ENCODE peak calls at places on chromosomes 3 and 15, in nine cellular contexts. L is IMR-90; V is hippocampal formation; D is KBM-7; X is neuronal stem cell; R is stimulated activated CD8-positive, alpha-beta memory T cell treated with anti-CD3 and anti-CD28 coated beads, Interleukin-15, amount 100 ng/mL, for 1 hour; Q is HEK293T; H is GDM1; M is Calu3. U is an unnamed sample.

GRCh38 chr3:119293761-119294401 is at the start of gene ARHGAP31:
- DNase-seq in L (peak), V (no peak), D (peak), X (peak), R (peak), Q (peak), H (peak), M (peak), U (peak)

GRCh38 chr3:128919988-128920387 is 40.6 kb downstream of the ACAD9 start:
- DNase-seq in L (no peak), V (no peak), D (no peak), X (no peak), R (no peak), Q (no peak), H (no peak), M (no peak), U (no peak)

GRCh38 chr3:72310028-72310987 is 525.4 kb upstream of the PROK2 start:
- DNase-seq in L (peak), V (no peak), D (peak), X (no peak), R (no peak), Q (peak), H (peak), M (no peak), U (no peak)

GRCh38 chr3:178088930-178089329 is 447.3 kb upstream of the KCNMB2 start:
- DNase-seq in L (no peak), V (no peak), D (no peak), X (no peak), R (no peak), Q (peak), H (no peak), M (no peak), U (no peak)

GRCh38 chr15:51184637-51185036 is 89.9 kb upstream of the TNFAIP8L3 start:
- DNase-seq in L (no peak), V (no peak), D (no peak), X (no peak), R (no peak), Q (no peak), H (no peak), M (no peak), U (no peak)

GRCh38 chr3:148202386-148202785 is 495.3 kb upstream of the AGTR1 start:
- DNase-seq in L (no peak), V (no peak), D (peak), X (no peak), R (no peak), Q (no peak), H (peak), M (no peak), U (peak)

GRCh38 chr3:123723527-123724168 is 138.8 kb upstream of the HACD2 start:
- DNase-seq in L (peak), V (peak), D (peak), X (peak), R (no peak), Q (peak), H (peak), M (peak), U (peak)

GRCh38 chr3:55416381-55416821 is 70.7 kb downstream of the WNT5A start:
- DNase-seq in L (peak), V (no peak), D (no peak), X (no peak), R (no peak), Q (no peak), H (no peak), M (no peak), U (no peak)

GRCh38 chr15:57122080-57122845 is 203.8 kb downstream of the TCF12 start:
- DNase-seq in L (no peak), V (no peak), D (no peak), X (no peak), R (no peak), Q (no peak), H (no peak), M (no peak), U (no peak)

GRCh38 chr3:181623924-181624694 is 87.6 kb upstream of the SOX2 start:
- DNase-seq in L (no peak), V (no peak), D (peak), X (no peak), R (no peak), Q (peak), H (peak), M (peak), U (peak)

GRCh38 chr3:38247366-38248035 is 18.1 kb upstream of the SLC22A13 start:
- DNase-seq in L (peak), V (no peak), D (no peak), X (no peak), R (no peak), Q (peak), H (no peak), M (peak), U (no peak)